ENCODE peak calls at places on chromosomes 1 and 21, in five cellular contexts. Z, H, A, T and S are unnamed samples. For H3K4me1, the result is how much of the 10 kb centered on the place peaks cover.

GRCh38 chr1:193766329-193766728 is 579.9 kb upstream of the B3GALT2 start:
- DNase-seq in T (no peak), H (peak), Z (no peak), A (no peak), S (peak)

GRCh38 chr1:109084563-109085517 is 5.7 kb upstream of the TMEM167B start:
- DNase-seq in T (no peak), Z (no peak), A (no peak), H (no peak), S (no peak)

GRCh38 chr1:77068013-77068412 is 151.2 kb downstream of the PIGK start:
- DNase-seq in T (no peak), H (no peak), A (no peak), Z (no peak), S (peak)

GRCh38 chr1:20328201-20328600 is 37.5 kb downstream of the VWA5B1 start:
- DNase-seq in H (no peak), T (no peak), Z (no peak), A (no peak), S (no peak)

GRCh38 chr1:101451888-101452287 is 215.1 kb downstream of the S1PR1 start:
- DNase-seq in A (no peak), H (no peak), Z (no peak), T (no peak), S (no peak)

GRCh38 chr1:182279724-182280506 is 111.7 kb downstream of the GLUL start:
- DNase-seq in Z (no peak), H (peak), A (no peak), T (no peak), S (peak)

GRCh38 chr1:81391100-81391828 is 409.5 kb upstream of the ADGRL2 start:
- DNase-seq in Z (peak), H (no peak), T (no peak), A (peak), S (no peak)

GRCh38 chr1:35120458-35121133 is 41.4 kb downstream of the ZMYM1 start:
- DNase-seq in H (no peak), T (peak), A (no peak), Z (peak), S (peak)

GRCh38 chr1:107936498-107937481 is 28.2 kb downstream of the VAV3 start:
- DNase-seq in T (peak), A (no peak), H (peak), Z (peak), S (peak)

GRCh38 chr1:8367571-8368184 is 49.8 kb downstream of the SLC45A1 start:
- DNase-seq in Z (no peak), H (no peak), A (no peak), T (no peak), S (no peak)

GRCh38 chr1:8370046-8370881 is 52.4 kb downstream of the SLC45A1 start:
- DNase-seq in Z (no peak), H (no peak), A (no peak), T (peak), S (peak)

GRCh38 chr1:8371372-8371991 is 53.6 kb downstream of the SLC45A1 start:
- DNase-seq in Z (peak), H (no peak), T (peak), A (no peak), S (peak)

GRCh38 chr1:8370928-8371327 is 53.0 kb downstream of the SLC45A1 start:
- DNase-seq in A (no peak), H (no peak), Z (no peak), T (peak), S (no peak)

DNA sequence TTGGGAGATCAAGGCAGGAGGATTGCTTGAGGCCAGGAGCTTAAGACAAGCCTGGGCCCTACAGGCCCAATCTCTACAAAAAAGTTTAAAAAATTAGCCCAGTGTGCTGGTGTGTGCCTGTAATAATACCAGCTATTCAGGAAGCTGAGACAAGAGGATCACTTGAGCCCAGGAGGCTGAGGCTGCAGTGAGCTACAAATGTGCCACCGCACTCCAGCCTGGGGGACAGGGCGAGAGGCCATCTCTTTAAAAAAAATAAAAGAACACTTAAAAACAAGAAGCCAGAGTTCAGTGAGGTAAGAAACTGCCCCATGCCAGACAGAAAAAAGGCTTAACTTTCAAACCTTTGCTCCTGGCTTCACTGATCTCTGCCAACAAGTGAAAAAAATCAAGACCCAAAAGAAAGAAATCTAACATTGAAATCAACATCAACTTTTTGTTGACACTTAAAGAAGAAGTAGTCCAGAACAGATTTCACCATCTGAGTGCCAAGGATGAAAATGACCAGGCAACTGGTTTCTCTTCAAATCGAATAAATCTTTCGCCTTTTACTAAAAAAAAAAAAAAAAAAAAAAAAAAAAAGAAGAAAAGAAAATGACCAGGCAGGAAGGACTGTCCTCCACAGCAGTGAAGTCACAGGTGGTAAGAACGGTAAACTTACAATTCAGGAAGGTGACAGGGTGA is 51.2 kb downstream of the SLC45A1 start:
- DNase-seq in Z (no peak), T (no peak), H (no peak), A (no peak), S (no peak)
- H3K4me1 ChIP-seq in Z (under half), T (under half), H (under half), A (under half), S (under half)

GRCh38 chr1:229047161-229047840 is 223.6 kb upstream of the RAB4A start:
- DNase-seq in H (no peak), Z (no peak), A (no peak), T (no peak), S (no peak)

GRCh38 chr1:229048896-229049295 is 222.0 kb upstream of the RAB4A start:
- DNase-seq in T (no peak), H (no peak), Z (no peak), A (no peak), S (no peak)

GRCh38 chr1:229046251-229046853 is 224.6 kb upstream of the RAB4A start:
- DNase-seq in A (no peak), H (no peak), T (no peak), Z (no peak), S (peak)

GRCh38 chr1:229043111-229043510 is 227.8 kb upstream of the RAB4A start:
- DNase-seq in T (no peak), Z (no peak), A (no peak), H (no peak), S (no peak)

DNA sequence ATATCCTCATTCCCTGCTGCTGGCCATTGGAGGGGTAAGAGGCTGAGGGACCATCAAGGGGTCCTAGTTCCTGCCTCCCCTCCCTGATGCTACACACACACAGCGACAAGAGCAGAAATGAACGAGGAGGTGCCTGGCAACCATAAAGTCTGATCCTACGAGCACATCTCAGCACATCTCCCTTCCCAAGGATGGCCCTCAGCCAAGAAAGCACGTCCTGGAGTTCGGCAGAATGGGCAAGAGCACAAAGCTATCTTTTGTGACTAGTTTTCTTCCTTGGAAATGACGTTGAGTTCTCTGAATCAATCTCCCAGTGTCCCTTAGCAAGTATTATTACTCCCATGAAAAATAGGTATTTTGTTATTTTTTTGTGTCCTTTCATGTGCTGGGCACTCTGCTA is 222.7 kb upstream of the RAB4A start:
- DNase-seq in Z (no peak), H (no peak), T (no peak), A (no peak), S (no peak)
- H3K9ac ChIP-seq in Z (no peak), H (no peak), T (no peak), A (no peak), S (no peak)

GRCh38 chr1:235893840-235894239 is 27.1 kb upstream of the LYST start:
- DNase-seq in H (no peak), A (peak), Z (no peak), T (no peak), S (no peak)
- H3K27ac ChIP-seq in H (no peak), A (no peak), Z (no peak), T (no peak), S (no peak)

DNA sequence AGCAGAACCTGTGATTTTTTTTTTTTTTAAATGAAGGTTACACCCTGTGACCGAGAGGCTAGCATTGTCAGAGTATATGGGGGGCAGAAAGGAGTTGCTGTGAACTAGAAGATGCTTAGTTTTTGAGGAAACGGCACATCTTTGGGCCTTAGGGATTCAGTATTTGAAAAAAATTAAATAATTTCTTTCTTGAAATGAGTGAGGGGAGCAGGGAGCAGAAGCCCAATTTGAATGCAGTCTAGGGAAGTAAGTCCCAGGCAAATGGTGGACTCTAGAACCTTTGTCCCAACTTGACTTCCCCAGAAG is 42.9 kb downstream of the PEX14 start:
- DNase-seq in T (no peak), Z (no peak), H (no peak), A (no peak), S (no peak)
- H3K4me1 ChIP-seq in T (under half), Z (under half), H (under half), A (under half), S (under half)

DNA sequence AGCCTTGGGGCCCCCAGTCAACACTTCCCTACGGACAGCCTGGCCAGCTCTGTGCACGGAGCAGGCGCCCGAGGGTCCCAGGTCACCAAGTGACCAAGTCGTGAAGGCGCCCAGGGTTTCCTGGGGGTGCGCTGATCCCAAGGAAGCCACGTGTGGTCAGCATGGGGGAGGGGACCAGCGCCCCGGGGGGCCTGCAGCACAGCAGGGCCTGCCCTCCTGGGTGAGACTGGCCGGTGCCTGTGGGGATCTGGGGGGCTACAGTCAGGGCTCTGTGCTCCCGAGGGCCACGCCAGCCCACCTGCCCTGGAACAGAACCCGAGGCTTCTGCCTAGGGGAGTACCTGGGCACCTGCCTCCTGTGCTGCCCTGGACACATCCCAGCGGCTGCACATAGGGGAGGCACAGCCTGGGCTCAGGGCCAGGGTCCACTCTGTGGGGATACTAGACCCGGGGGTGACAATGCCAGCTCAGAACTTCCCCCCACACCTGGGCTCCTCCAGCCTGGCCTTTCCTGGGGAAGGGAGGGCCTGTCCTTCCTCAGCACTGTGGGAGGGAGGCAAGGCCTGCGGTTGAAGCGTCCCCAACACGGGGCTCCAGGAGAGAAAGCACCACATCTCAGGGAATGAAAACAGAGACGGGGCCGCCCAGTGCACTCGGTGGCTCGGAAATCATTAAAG is 6.2 kb upstream of the POFUT2 start:
- DNase-seq in H (no peak), A (peak), T (no peak), Z (no peak), S (peak)
- H3K9ac ChIP-seq in H (no peak), A (peak), T (peak), Z (peak), S (no peak)

GRCh38 chr1:245161866-245162265 is 7.1 kb downstream of the KIF26B start:
- DNase-seq in T (no peak), A (no peak), H (no peak), Z (no peak), S (no peak)
- H3K27ac ChIP-seq in T (no peak), A (no peak), H (no peak), Z (no peak), S (no peak)

GRCh38 chr1:151988405-151988851 is 5.2 kb downstream of the S100A10 start:
- DNase-seq in A (peak), Z (peak), H (no peak), T (peak), S (peak)

GRCh38 chr1:151985270-151985669 is 8.4 kb downstream of the S100A10 start:
- DNase-seq in T (no peak), H (no peak), Z (no peak), A (no peak), S (no peak)

GRCh38 chr1:151984313-151984956 is 9.2 kb downstream of the S100A10 start:
- DNase-seq in H (no peak), T (no peak), A (no peak), Z (no peak), S (no peak)

GRCh38 chr1:151986501-151987190 is 7.0 kb downstream of the S100A10 start:
- DNase-seq in H (no peak), Z (no peak), T (no peak), A (no peak), S (no peak)

DNA sequence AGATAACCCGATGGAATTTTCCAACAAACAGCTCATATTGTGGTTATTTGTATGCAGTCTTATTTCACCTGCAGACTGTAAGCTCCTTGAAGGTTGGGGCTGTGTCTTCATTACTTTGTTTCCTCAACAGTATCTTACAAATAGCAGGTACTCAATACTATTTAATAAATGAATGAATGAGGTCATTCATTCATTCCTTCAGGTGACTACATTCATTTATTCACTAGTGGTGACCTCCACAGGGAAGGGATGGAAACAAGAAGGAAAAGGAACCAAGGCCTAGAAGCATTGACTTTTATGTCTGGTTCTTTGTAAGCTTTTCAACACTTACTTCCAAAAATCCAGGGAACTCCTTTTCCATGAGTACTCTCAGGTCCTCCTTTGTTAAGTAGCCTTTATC is 7.9 kb downstream of the S100A10 start:
- DNase-seq in H (no peak), A (no peak), T (no peak), Z (no peak), S (no peak)
- H3K4me1 ChIP-seq in H (under half), A (under half), T (half or more), Z (under half), S (under half)

GRCh38 chr1:204088596-204088995 is 15.7 kb downstream of the SOX13 start:
- DNase-seq in Z (no peak), H (no peak), A (no peak), T (no peak), S (no peak)

GRCh38 chr1:204087893-204088528 is 15.1 kb downstream of the SOX13 start:
- DNase-seq in H (no peak), T (peak), Z (no peak), A (no peak), S (no peak)

GRCh38 chr1:204091066-204091465 is 18.2 kb downstream of the SOX13 start:
- DNase-seq in Z (no peak), A (no peak), H (no peak), T (no peak), S (no peak)

GRCh38 chr1:204087181-204087892 is 14.4 kb downstream of the SOX13 start:
- DNase-seq in T (peak), H (no peak), A (no peak), Z (no peak), S (no peak)

GRCh38 chr1:204089044-204089751 is 16.3 kb downstream of the SOX13 start:
- DNase-seq in Z (peak), A (peak), H (no peak), T (peak), S (no peak)
- H3K9ac ChIP-seq in Z (no peak), A (peak), H (no peak), T (peak), S (no peak)

GRCh38 chr1:201900476-201900875 is 11.8 kb downstream of the SHISA4 start:
- DNase-seq in A (no peak), H (no peak), T (no peak), Z (no peak), S (no peak)
- H3K27ac ChIP-seq in A (no peak), H (no peak), T (no peak), Z (no peak), S (no peak)

GRCh38 chr21:35227774-35228173 is 178.7 kb upstream of the RUNX1 start:
- DNase-seq in H (no peak), Z (no peak), A (no peak), T (no peak), S (no peak)
- H3K4me1 ChIP-seq in H (under half), Z (under half), A (under half), T (under half), S (under half)